ENCODE peak calls at places on chromosome 14, in nine cellular contexts. Y, V, D, J, B, T, Z, S and U are unnamed samples.

GRCh38 chr14:90541076-90541634 is 144.3 kb downstream of the CALM1 start:
- DNase-seq in S (no peak), V (no peak), J (no peak), Y (no peak), Z (no peak), D (no peak), T (no peak), B (no peak), U (no peak)

GRCh38 chr14:75293920-75294648 is 15.5 kb downstream of the FOS start:
- DNase-seq in B (peak), Y (peak), S (peak), Z (peak), V (peak), T (peak), D (peak), J (peak), U (peak)

GRCh38 chr14:104112609-104113571 is 25.5 kb upstream of the KIF26A start:
- DNase-seq in S (no peak), Y (no peak), J (no peak), T (no peak), D (no peak), Z (no peak), V (no peak), B (no peak), U (no peak)

GRCh38 chr14:70784886-70785285 is 24.4 kb downstream of the MAP3K9 start:
- DNase-seq in T (no peak), D (no peak), J (no peak), Y (no peak), S (no peak), V (no peak), B (no peak), Z (no peak), U (no peak)

GRCh38 chr14:21978184-21978998 is 304.8 kb upstream of the OR4E1 start:
- DNase-seq in Z (peak), Y (no peak), J (peak), D (no peak), V (no peak), S (no peak), B (no peak), T (no peak), U (peak)

GRCh38 chr14:62064741-62065323 is 302.6 kb downstream of the SNAPC1 start:
- DNase-seq in Y (no peak), T (no peak), Z (no peak), J (no peak), D (no peak), B (no peak), V (no peak), S (no peak), U (no peak)

GRCh38 chr14:98984719-98985041 is 287.3 kb downstream of the BCL11B start:
- DNase-seq in V (no peak), T (no peak), Y (no peak), D (no peak), J (no peak), Z (no peak), S (peak), B (no peak), U (no peak)

GRCh38 chr14:34496679-34497513 is 34.9 kb upstream of the SPTSSA start:
- DNase-seq in S (no peak), V (peak), T (no peak), J (no peak), Z (peak), D (peak), B (peak), Y (peak), U (peak)

GRCh38 chr14:61568572-61569011 is 126.7 kb upstream of the HIF1A start:
- DNase-seq in V (peak), T (no peak), D (no peak), Y (no peak), B (no peak), J (peak), S (peak), Z (peak), U (no peak)

GRCh38 chr14:50045039-50045711 is 71.2 kb downstream of the VCPKMT start:
- DNase-seq in V (no peak), B (peak), Y (no peak), D (peak), J (peak), Z (no peak), S (peak), T (no peak), U (no peak)

GRCh38 chr14:61472801-61473376 is 151.5 kb downstream of the PRKCH start:
- DNase-seq in B (no peak), J (no peak), Z (no peak), D (no peak), Y (no peak), V (no peak), S (peak), T (no peak), U (no peak)

GRCh38 chr14:76812093-76812421 is 625 bp downstream of the ANGEL1 start:
- DNase-seq in B (no peak), T (no peak), D (no peak), Y (peak), Z (peak), V (no peak), J (no peak), S (no peak), U (peak)

GRCh38 chr14:57729208-57730187 is 136.4 kb downstream of the SLC35F4 start:
- DNase-seq in D (no peak), S (no peak), Y (no peak), B (no peak), V (no peak), J (no peak), T (no peak), Z (no peak), U (no peak)

GRCh38 chr14:51157012-51157411 is 62.1 kb upstream of the TRIM9 start:
- DNase-seq in S (no peak), Z (no peak), T (peak), B (no peak), V (no peak), Y (no peak), D (no peak), J (no peak), U (no peak)

GRCh38 chr14:78754059-78754458 is 583.9 kb downstream of the NRXN3 start:
- DNase-seq in T (no peak), Y (no peak), V (no peak), S (no peak), D (no peak), B (no peak), Z (no peak), J (no peak), U (no peak)

GRCh38 chr14:50619569-50620141 is 48.5 kb downstream of the SAV1 start:
- DNase-seq in S (no peak), D (no peak), V (no peak), B (no peak), Y (no peak), Z (no peak), T (no peak), J (peak), U (peak)

GRCh38 chr14:81366259-81366658 is 33.9 kb downstream of the STON2 start:
- DNase-seq in T (peak), D (no peak), S (no peak), J (no peak), Z (no peak), B (peak), Y (no peak), V (no peak), U (peak)

GRCh38 chr14:81519200-81519998 is 14.3 kb downstream of the SEL1L start:
- DNase-seq in Y (peak), B (no peak), T (no peak), S (no peak), Z (peak), J (no peak), V (no peak), D (no peak), U (peak)

GRCh38 chr14:79018846-79019245 is 848.7 kb downstream of the NRXN3 start:
- DNase-seq in B (no peak), S (no peak), D (no peak), V (no peak), J (no peak), T (no peak), Y (no peak), Z (no peak), U (no peak)

GRCh38 chr14:53894456-53894855 is 62.2 kb downstream of the BMP4 start:
- DNase-seq in T (no peak), B (no peak), Z (no peak), S (no peak), Y (no peak), V (no peak), D (peak), J (peak), U (no peak)

GRCh38 chr14:103833711-103834110 is 13.7 kb downstream of the PPP1R13B start:
- DNase-seq in B (no peak), J (no peak), Y (no peak), D (no peak), S (no peak), Z (no peak), T (no peak), V (no peak), U (no peak)

GRCh38 chr14:29108908-29109307 is 342.3 kb downstream of the FOXG1 start:
- DNase-seq in S (no peak), D (no peak), Y (no peak), Z (no peak), T (no peak), J (no peak), B (no peak), V (no peak), U (no peak)

GRCh38 chr14:105047283-105048016 is 17.8 kb downstream of the GPR132 start:
- DNase-seq in S (no peak), T (no peak), Z (no peak), Y (no peak), J (no peak), V (no peak), D (no peak), B (no peak), U (no peak)

GRCh38 chr14:91299483-91300115 is 55.1 kb upstream of the GPR68 start:
- DNase-seq in V (no peak), J (no peak), Y (no peak), S (no peak), T (no peak), D (no peak), Z (no peak), B (no peak), U (no peak)

GRCh38 chr14:67360469-67361206 is 510 bp downstream of the EIF2S1 start:
- DNase-seq in B (no peak), Z (no peak), J (no peak), V (no peak), S (no peak), Y (no peak), D (no peak), T (no peak), U (no peak)

GRCh38 chr14:104520620-104521410 is 58.7 kb upstream of the C14orf180 start:
- DNase-seq in S (no peak), Y (no peak), D (no peak), Z (no peak), T (no peak), V (no peak), B (no peak), J (no peak), U (no peak)

GRCh38 chr14:64417042-64417770 is 29.1 kb downstream of the MTHFD1 start:
- DNase-seq in T (no peak), S (no peak), Y (no peak), D (no peak), V (no peak), B (no peak), Z (no peak), J (no peak), U (no peak)

GRCh38 chr14:20597108-20597507 is 5.9 kb upstream of the RNASE12 start:
- DNase-seq in V (no peak), S (no peak), B (no peak), D (no peak), J (no peak), Z (no peak), T (no peak), Y (no peak), U (no peak)

GRCh38 chr14:61511558-61511924 is 183.8 kb upstream of the HIF1A start:
- DNase-seq in T (no peak), J (no peak), V (no peak), S (no peak), Y (no peak), Z (no peak), B (no peak), D (no peak), U (no peak)

GRCh38 chr14:94397899-94398479 is 9.6 kb upstream of the SERPINA1 start:
- DNase-seq in J (no peak), Z (no peak), B (no peak), T (no peak), V (no peak), S (no peak), Y (no peak), D (no peak), U (no peak)

GRCh38 chr14:88904864-88905263 is 80.4 kb downstream of the TTC8 start:
- DNase-seq in Y (no peak), J (no peak), B (no peak), Z (no peak), D (peak), V (no peak), T (no peak), S (no peak), U (no peak)

GRCh38 chr14:101878222-101879211 is 85.9 kb upstream of the DYNC1H1 start:
- DNase-seq in S (no peak), Y (no peak), Z (no peak), J (no peak), D (no peak), V (no peak), T (no peak), B (no peak), U (no peak)

GRCh38 chr14:45212231-45212630 is 40.8 kb downstream of the MIS18BP1 start:
- DNase-seq in D (no peak), V (no peak), T (no peak), Y (no peak), J (no peak), B (no peak), S (no peak), Z (no peak), U (no peak)

GRCh38 chr14:53955671-53956426 is 776 bp downstream of the BMP4 start:
- DNase-seq in V (no peak), J (no peak), Y (no peak), B (peak), Z (peak), S (no peak), T (no peak), D (no peak), U (no peak)

GRCh38 chr14:24943024-24943423 is 106.9 kb downstream of the STXBP6 start:
- DNase-seq in J (no peak), Z (no peak), Y (no peak), B (peak), V (no peak), T (peak), D (peak), S (no peak), U (no peak)